ENCODE peak calls at places on chromosomes 12 and 14, in six cellular contexts. S is AG10803, P is AG04449, F is astrocyte of the spinal cord, Q is heart left ventricle, X is RWPE2. V is an unnamed sample.

GRCh38 chr14:52296378-52296777 is 17.7 kb upstream of the PTGER2 start:
- DNase-seq in S (no peak), P (no peak), F (no peak), Q (no peak), X (no peak), V (no peak)

GRCh38 chr12:116610971-116611541 is 51.9 kb downstream of the MAP1LC3B2 start:
- DNase-seq in S (no peak), P (no peak), F (no peak), Q (peak), X (no peak), V (no peak)

GRCh38 chr12:25100203-25100602 is 94.8 kb downstream of the DNAI7 start:
- DNase-seq in S (no peak), P (no peak), F (no peak), Q (no peak), X (no peak), V (no peak)

GRCh38 chr14:95309261-95310051 is 10.3 kb downstream of the CLMN start:
- DNase-seq in S (no peak), P (no peak), F (no peak), Q (no peak), X (no peak), V (no peak)

GRCh38 chr12:57895337-57896138 is 45.8 kb upstream of the ATP23 start:
- DNase-seq in S (no peak), P (no peak), F (peak), Q (no peak), X (no peak), V (no peak)

GRCh38 chr12:58925733-58926113 is 5.4 kb upstream of the LRIG3 start:
- DNase-seq in S (no peak), P (no peak), F (no peak), Q (no peak), X (no peak), V (no peak)

GRCh38 chr12:1618489-1618888 is 10.5 kb upstream of the WNT5B start:
- DNase-seq in S (no peak), P (no peak), F (peak), Q (no peak), X (no peak), V (no peak)

GRCh38 chr12:87827638-87828264 is 201.4 kb downstream of the C12orf50 start:
- DNase-seq in S (no peak), P (no peak), F (peak), Q (no peak), X (no peak), V (no peak)

GRCh38 chr14:88870777-88871176 is 46.3 kb downstream of the TTC8 start:
- DNase-seq in S (no peak), P (no peak), F (no peak), Q (no peak), X (no peak), V (no peak)

GRCh38 chr12:50041962-50042361 is 15.4 kb upstream of the ASIC1 start:
- DNase-seq in S (no peak), P (no peak), F (no peak), Q (no peak), X (no peak), V (no peak)

GRCh38 chr12:89281534-89281857 is 70.8 kb downstream of the DUSP6 start:
- DNase-seq in S (no peak), P (no peak), F (no peak), Q (no peak), X (no peak), V (no peak)
- H3K4me3 ChIP-seq in S (no peak), P (no peak), F (no peak), Q (no peak), X (no peak), V (no peak)

DNA sequence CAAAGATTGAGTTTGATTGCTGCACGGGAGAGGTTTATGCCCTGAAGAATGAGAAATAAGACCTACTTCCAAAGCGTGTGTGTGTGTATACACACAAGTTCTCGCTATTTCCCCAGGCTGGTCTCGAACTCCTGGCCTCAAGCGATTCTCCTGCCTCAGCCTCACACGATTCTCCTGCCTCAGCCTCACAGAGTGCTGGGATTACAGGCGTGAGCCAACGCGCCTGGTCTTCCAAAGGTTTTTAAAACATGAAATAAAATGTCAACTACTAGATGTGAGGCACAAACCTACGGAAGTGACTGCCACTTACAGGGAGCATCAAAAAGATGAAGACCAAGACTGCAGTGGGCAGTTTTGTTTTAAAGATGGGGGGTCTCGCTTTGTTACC is 622 bp upstream of the WASHC3 start:
- DNase-seq in S (no peak), P (no peak), F (no peak), Q (no peak), X (no peak), V (no peak)
- H3K4me3 ChIP-seq in S (peak), P (peak), F (peak), Q (peak), X (peak), V (peak)

DNA sequence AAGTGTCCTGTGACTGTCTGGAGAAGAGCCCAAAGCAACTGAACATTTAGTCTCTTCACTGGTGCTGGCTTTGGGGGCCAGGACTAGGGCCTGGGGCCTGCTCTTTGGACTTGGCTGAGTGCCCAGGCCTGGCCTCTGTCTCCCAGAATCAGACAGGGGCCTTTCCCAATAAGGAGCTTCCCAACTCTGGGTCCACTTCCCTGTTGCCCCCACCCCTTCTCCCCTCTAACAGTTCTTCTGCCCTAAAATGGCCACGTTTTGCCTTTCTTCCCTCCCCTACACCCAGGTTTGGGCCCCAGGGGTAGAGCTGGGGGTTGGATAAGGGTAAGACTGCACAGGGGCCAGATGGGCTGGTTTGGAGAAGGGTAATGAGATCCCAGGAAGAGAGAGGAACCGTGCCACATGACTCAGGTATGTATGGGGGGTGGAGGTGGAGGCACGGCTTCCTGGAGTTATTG is 10.0 kb upstream of the ITGA5 start:
- DNase-seq in S (no peak), P (no peak), F (no peak), Q (no peak), X (peak), V (no peak)
- H3K4me3 ChIP-seq in S (no peak), P (no peak), F (no peak), Q (no peak), X (no peak), V (no peak)

GRCh38 chr12:111034911-111035577 is 114.7 kb upstream of the MYL2 start:
- DNase-seq in S (no peak), P (no peak), F (no peak), Q (no peak), X (peak), V (no peak)
- H3K4me3 ChIP-seq in S (no peak), P (no peak), F (no peak), Q (no peak), X (peak), V (no peak)

GRCh38 chr12:124217508-124217981 is 77.3 kb upstream of the RFLNA start:
- DNase-seq in S (no peak), P (no peak), F (peak), Q (no peak), X (no peak), V (no peak)
- H3K4me3 ChIP-seq in S (peak), P (peak), F (peak), Q (no peak), X (no peak), V (no peak)

DNA sequence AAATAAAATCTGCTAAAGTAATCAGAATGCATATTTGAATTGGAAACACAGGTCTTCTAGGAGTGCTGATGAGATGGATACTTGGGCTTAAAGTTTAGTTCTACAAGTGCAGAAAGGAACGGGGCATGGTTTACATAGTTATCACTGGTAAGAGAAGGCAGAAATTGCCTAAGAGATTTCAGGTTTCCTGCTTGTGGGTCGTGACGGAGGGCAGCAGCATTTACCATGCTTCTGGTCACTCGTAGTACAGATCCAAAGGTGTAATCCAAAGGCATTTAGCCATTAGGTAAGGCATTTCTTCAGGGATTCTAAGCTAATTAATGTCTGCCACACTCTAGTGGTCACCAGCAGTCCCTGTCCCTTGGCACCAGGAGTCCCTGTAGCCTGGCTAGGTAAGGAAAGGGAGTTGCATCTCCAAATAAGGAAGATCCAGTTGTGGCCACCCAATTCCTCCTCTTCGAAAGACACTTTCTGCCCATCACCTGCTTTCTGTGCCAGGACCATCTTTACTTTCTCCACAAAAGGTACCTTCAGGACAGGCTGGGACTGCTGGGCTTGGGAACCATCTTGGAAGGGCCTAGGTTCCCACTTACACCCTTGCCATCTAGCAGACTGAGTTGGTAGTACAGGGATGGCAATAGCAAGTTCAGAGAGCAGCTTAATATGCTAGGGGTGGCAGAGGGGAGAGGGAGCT is 1.5 kb downstream of the GSTZ1 start:
- DNase-seq in S (no peak), P (no peak), F (no peak), Q (no peak), X (no peak), V (no peak)
- H3K4me3 ChIP-seq in S (peak), P (peak), F (peak), Q (peak), X (peak), V (peak)

DNA sequence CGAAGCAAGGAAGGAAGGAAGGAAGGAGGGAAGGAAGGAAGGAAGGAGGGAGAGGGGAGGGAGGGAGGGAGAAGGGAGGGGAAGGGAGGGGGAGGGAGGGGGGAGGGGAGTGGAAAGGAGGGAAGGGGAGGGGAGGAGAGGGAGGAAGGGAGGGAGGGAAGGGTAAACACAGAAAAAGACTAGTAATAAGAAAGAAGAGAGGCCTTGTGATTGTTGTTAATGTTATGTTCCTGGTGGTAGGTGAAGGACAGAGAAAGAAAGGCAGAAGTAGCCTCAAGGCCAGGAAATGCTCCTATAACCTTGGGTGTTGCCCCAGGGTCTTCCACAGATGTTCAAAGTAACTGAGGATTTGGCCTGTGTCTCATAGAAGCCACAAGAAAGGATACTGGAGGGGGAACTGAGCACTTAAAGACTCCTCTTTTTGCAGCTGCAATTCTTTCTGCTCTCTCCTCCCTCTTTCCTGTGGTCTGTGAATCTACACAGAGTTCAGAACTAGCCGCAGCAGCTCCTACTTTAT is 164.2 kb downstream of the PRKD1 start:
- DNase-seq in S (no peak), P (no peak), F (no peak), Q (no peak), X (no peak), V (no peak)
- H3K4me3 ChIP-seq in S (no peak), P (no peak), F (no peak), Q (no peak), X (no peak), V (no peak)

DNA sequence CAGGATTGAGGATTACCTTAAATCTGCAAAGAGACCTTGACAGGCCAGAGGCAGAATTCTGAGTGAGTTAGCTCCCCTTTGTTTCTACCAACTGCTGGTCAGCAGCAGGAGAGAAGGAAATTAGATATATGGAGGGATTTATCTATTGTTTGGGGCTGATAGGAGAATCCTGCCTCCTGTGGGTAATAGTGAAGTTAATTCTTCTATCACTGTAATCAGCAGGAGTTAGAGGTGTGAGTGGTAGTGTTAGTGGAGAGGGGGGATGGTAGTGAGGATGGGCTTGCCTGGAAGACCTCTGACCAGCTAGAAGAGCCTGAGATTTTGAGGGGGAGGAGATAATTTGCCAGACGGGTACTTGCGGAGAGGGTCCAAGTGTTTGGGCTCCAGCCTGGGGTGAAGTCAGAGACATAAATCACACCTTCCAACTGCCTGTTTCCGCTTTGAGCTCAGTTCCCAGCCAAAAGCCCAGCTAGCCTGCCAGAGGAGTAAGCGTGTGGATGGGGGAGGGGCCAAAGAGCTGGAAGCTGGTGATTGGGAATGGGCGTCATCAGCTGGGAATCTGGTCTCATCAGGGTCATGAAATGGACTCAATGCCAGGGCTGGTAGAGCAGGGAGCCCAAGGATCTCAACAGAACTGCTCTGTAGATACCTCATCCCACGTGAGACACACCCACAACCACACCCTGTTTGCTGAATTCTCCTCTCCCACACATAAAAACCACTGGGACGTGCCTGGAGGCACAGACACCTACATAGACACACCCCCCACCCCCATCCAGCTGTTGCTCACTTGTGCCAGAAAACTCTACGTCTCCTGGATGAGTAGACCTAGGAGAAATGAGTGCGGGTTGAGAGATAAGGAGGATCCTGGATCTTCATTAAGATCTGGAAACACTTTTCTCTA is 13.1 kb upstream of the ITGA5 start:
- DNase-seq in S (peak), P (no peak), F (peak), Q (peak), X (peak), V (no peak)
- H3K4me3 ChIP-seq in S (no peak), P (no peak), F (no peak), Q (no peak), X (no peak), V (no peak)

GRCh38 chr12:32680787-32681186 is 1.7 kb downstream of the DNM1L start:
- DNase-seq in S (no peak), P (no peak), F (no peak), Q (no peak), X (no peak), V (no peak)
- H3K4me3 ChIP-seq in S (peak), P (peak), F (no peak), Q (no peak), X (peak), V (peak)

V was measured in GM12864.